ENCODE peak calls at places on chromosomes 11 and 22, in nine cellular contexts. T is fibroblast of pulmonary artery; Z is AG04450; P is glutamatergic neuron; M is mammary epithelial cell; V is fibroblast of mammary gland; E is CD8-positive, alpha-beta T cell; J is astrocyte; R is IMR-90. Y is an unnamed sample.

GRCh38 chr11:69841859-69842698 is 22.9 kb upstream of the FGF3 start:
- DNase-seq in T (peak), Z (no peak), P (no peak), M (no peak), V (peak), E (no peak), J (no peak), R (peak), Y (peak)

GRCh38 chr11:81907996-81908395 is 825.7 kb downstream of the FAM181B start:
- DNase-seq in T (no peak), Z (no peak), P (no peak), M (no peak), V (peak), E (no peak), J (peak), R (no peak), Y (no peak)

GRCh38 chr22:27337676-27338075 is 463.9 kb downstream of the MN1 start:
- DNase-seq in T (no peak), Z (no peak), P (no peak), M (no peak), V (no peak), E (no peak), J (no peak), R (no peak), Y (no peak)

GRCh38 chr22:41782316-41782715 is 18.2 kb upstream of the CCDC134 start:
- DNase-seq in T (no peak), Z (no peak), P (no peak), M (no peak), V (no peak), E (peak), J (no peak), R (no peak), Y (no peak)

GRCh38 chr11:121521145-121522042 is 68.6 kb upstream of the SORL1-AS1 start:
- DNase-seq in T (no peak), Z (no peak), P (no peak), M (peak), V (peak), E (no peak), J (no peak), R (peak), Y (peak)

GRCh38 chr22:32466496-32466895 is 2.2 kb upstream of the BPIFC start:
- DNase-seq in T (no peak), Z (no peak), P (no peak), M (no peak), V (peak), E (no peak), J (peak), R (peak), Y (no peak)

GRCh38 chr11:84290647-84291046 is 1004.5 kb upstream of the CCDC90B start:
- DNase-seq in T (peak), Z (peak), P (no peak), M (no peak), V (peak), E (no peak), J (peak), R (peak), Y (no peak)

GRCh38 chr11:3866206-3866605 is 10.7 kb downstream of the STIM1 start:
- DNase-seq in T (peak), Z (no peak), P (no peak), M (no peak), V (no peak), E (peak), J (no peak), R (no peak), Y (no peak)

GRCh38 chr11:16992846-16993245 is 21.4 kb downstream of the PLEKHA7 start:
- DNase-seq in T (no peak), Z (no peak), P (no peak), M (no peak), V (no peak), E (no peak), J (no peak), R (no peak), Y (no peak)

GRCh38 chr11:4607782-4608666 is at the start of gene TRIM68:
- DNase-seq in T (peak), Z (peak), P (peak), M (peak), V (peak), E (peak), J (peak), R (peak), Y (peak)

GRCh38 chr11:1195690-1196515 is 27.0 kb upstream of the MUC5B start:
- DNase-seq in T (no peak), Z (no peak), P (peak), M (no peak), V (no peak), E (no peak), J (no peak), R (no peak), Y (no peak)

GRCh38 chr11:130068546-130068985 is 1.1 kb upstream of the APLP2 start:
- DNase-seq in T (no peak), Z (no peak), P (no peak), M (no peak), V (no peak), E (no peak), J (no peak), R (no peak), Y (no peak)

GRCh38 chr11:35183526-35183925 is 44.6 kb downstream of the CD44 start:
- DNase-seq in T (no peak), Z (no peak), P (no peak), M (no peak), V (no peak), E (no peak), J (no peak), R (no peak), Y (no peak)

GRCh38 chr11:66951927-66952337 is 6.3 kb downstream of the PC start:
- DNase-seq in T (peak), Z (no peak), P (peak), M (no peak), V (peak), E (no peak), J (no peak), R (peak), Y (no peak)

GRCh38 chr11:83464181-83464580 is 178.0 kb upstream of the CCDC90B start:
- DNase-seq in T (no peak), Z (no peak), P (no peak), M (no peak), V (no peak), E (no peak), J (no peak), R (no peak), Y (no peak)

GRCh38 chr11:4071325-4071724 is 23.3 kb upstream of the RRM1 start:
- DNase-seq in T (no peak), Z (no peak), P (no peak), M (no peak), V (no peak), E (no peak), J (no peak), R (no peak), Y (no peak)

GRCh38 chr11:96091476-96091875 is 167.6 kb upstream of the MTMR2 start:
- DNase-seq in T (no peak), Z (no peak), P (no peak), M (no peak), V (no peak), E (peak), J (no peak), R (peak), Y (no peak)

GRCh38 chr22:25318081-25318823 is 98.8 kb downstream of the CRYBB2 start:
- DNase-seq in T (no peak), Z (no peak), P (no peak), M (no peak), V (no peak), E (no peak), J (no peak), R (no peak), Y (no peak)

GRCh38 chr11:1298695-1299492 is 10.5 kb downstream of the TOLLIP start:
- DNase-seq in T (peak), Z (no peak), P (peak), M (peak), V (peak), E (no peak), J (peak), R (peak), Y (no peak)

GRCh38 chr11:3368199-3368598 is 10.7 kb downstream of the ZNF195 start:
- DNase-seq in T (no peak), Z (no peak), P (no peak), M (no peak), V (no peak), E (no peak), J (no peak), R (no peak), Y (no peak)

GRCh38 chr11:78379039-78379670 is 38.5 kb downstream of the GAB2 start:
- DNase-seq in T (no peak), Z (no peak), P (no peak), M (no peak), V (peak), E (no peak), J (no peak), R (peak), Y (peak)

GRCh38 chr11:705646-706438 is at the start of gene EPS8L2:
- DNase-seq in T (no peak), Z (no peak), P (no peak), M (peak), V (no peak), E (no peak), J (no peak), R (no peak), Y (no peak)

GRCh38 chr11:19327280-19327679 is 86.5 kb upstream of the E2F8 start:
- DNase-seq in T (no peak), Z (no peak), P (no peak), M (no peak), V (no peak), E (no peak), J (no peak), R (no peak), Y (no peak)

GRCh38 chr11:19320764-19321163 is 80.0 kb upstream of the E2F8 start:
- DNase-seq in T (no peak), Z (no peak), P (no peak), M (no peak), V (peak), E (no peak), J (no peak), R (no peak), Y (no peak)

GRCh38 chr11:19321351-19321750 is 80.6 kb upstream of the E2F8 start:
- DNase-seq in T (no peak), Z (no peak), P (no peak), M (no peak), V (no peak), E (no peak), J (no peak), R (no peak), Y (no peak)

GRCh38 chr11:19326499-19326898 is 85.8 kb upstream of the E2F8 start:
- DNase-seq in T (peak), Z (no peak), P (no peak), M (no peak), V (peak), E (no peak), J (no peak), R (peak), Y (no peak)

DNA sequence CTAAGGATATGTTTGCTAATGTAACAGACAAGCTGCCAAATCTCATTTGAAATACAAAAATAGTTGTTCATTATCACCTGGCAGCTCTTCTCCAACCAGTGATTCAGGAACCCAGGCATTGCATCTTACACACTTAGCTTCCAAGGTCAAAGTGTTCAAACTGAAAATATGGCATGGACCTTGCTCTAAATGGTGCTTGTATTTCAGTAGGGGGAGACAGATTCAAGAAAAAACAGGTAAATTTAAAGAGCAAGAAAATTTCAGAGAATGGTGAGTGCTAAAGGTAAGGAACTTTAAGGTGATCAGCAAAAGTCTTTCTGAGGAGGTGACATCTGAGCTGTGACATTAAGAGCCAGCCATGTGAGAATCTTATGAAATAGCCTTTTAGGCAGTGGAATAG is 82.8 kb upstream of the E2F8 start:
- DNase-seq in T (peak), Z (no peak), P (no peak), M (no peak), V (peak), E (no peak), J (no peak), R (no peak), Y (no peak)
- TF ChIP-seq CTCF in T (peak), Z (peak), P (no peak), M (peak), V (peak), E (no peak), J (peak), R (peak), Y (no peak)

DNA sequence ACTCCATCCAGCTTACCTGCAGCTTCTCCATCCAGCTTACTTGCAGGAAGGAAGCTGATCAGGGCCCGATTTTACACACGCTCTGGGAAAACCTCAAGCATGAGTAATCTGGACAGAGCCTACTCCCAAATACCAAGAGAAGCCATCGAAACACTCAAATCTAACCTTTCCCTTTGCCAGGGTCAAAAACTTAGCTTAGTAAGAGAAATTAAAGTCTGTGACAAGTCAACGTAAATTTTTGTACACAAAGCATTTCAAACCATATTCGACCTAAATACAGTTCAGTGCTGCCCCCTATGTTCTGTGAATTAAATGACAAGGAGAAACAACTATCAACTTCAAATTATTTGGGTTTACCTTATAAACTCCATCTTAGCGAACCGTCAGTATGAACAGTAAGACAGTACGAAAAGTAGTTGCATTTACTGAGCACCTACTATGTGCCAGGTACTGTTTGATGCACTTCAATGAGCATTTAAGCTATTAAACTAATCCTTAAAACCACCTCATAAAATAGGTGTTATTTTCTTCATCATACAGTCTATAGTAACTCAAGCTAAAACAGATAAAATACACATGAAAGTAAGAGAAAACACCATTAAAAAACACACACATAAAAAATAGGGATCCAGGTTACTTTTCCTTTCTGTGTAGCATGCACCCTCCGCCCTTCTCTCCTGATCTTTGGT is 36.9 kb downstream of the ARFGAP3 start:
- DNase-seq in T (peak), Z (peak), P (no peak), M (peak), V (peak), E (no peak), J (peak), R (peak), Y (no peak)
- TF ChIP-seq CTCF in T (peak), Z (peak), P (peak), M (peak), V (no peak), E (no peak), J (peak), R (peak), Y (no peak)

GRCh38 chr11:122917311-122917710 is 34.8 kb downstream of the JHY start:
- DNase-seq in T (peak), Z (no peak), P (no peak), M (peak), V (peak), E (no peak), J (peak), R (peak), Y (no peak)

GRCh38 chr11:122920579-122920978 is 38.0 kb downstream of the JHY start:
- DNase-seq in T (no peak), Z (no peak), P (no peak), M (no peak), V (no peak), E (no peak), J (no peak), R (no peak), Y (no peak)

GRCh38 chr11:122922893-122923292 is 40.3 kb downstream of the JHY start:
- DNase-seq in T (no peak), Z (no peak), P (no peak), M (no peak), V (no peak), E (no peak), J (no peak), R (no peak), Y (no peak)

GRCh38 chr11:122923302-122923701 is 40.7 kb downstream of the JHY start:
- DNase-seq in T (no peak), Z (no peak), P (no peak), M (no peak), V (peak), E (no peak), J (no peak), R (no peak), Y (no peak)
- TF ChIP-seq CTCF in T (no peak), Z (no peak), P (no peak), M (no peak), V (no peak), E (no peak), J (no peak), R (no peak), Y (no peak)

DNA sequence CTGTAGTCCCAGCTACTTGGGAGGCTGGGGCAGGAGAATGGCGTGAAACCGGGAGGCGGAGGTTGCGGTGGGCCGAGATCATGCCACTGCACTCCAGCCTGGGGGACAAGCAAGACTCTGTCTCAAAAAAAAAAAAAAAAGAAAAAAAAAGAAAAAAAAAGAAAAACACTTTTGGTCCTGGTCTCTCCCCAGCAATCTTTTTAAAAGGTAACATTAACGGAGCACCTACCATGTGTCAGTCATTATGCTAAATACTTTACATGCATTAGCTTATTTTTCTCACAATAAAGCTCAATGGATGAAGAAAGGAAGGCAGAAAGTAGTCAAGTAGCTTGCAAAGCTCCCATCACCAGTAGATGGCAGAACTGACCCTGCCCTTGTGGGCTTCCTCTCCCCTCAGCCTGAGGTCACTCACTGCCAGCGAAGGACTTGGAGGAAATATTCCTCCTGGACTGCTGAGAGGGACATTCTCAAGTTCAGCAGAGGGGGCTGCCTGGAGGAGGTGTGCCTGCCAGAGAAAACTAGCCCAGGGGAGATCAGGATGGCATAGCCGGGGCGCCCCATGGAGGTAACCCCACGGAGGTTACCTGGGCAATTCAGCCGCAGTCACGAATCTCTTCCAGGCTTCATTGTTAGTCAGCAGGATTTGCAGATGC is 15.5 kb downstream of the APOL3 start:
- DNase-seq in T (peak), Z (peak), P (peak), M (peak), V (peak), E (peak), J (peak), R (peak), Y (peak)
- TF ChIP-seq CTCF in T (peak), Z (peak), P (peak), M (peak), V (peak), E (peak), J (peak), R (peak), Y (peak)

GRCh38 chr11:77094841-77095365 is 7.7 kb upstream of the OMP start:
- DNase-seq in T (no peak), Z (no peak), P (no peak), M (no peak), V (no peak), E (no peak), J (no peak), R (no peak), Y (no peak)
- TF ChIP-seq CTCF in T (no peak), Z (no peak), P (no peak), M (peak), V (no peak), E (no peak), J (no peak), R (no peak), Y (no peak)

GRCh38 chr11:68021167-68021787 is 9.2 kb upstream of the NDUFS8 start:
- DNase-seq in T (no peak), Z (no peak), P (no peak), M (no peak), V (no peak), E (no peak), J (no peak), R (no peak), Y (no peak)
- TF ChIP-seq CTCF in T (peak), Z (no peak), P (no peak), M (peak), V (peak), E (no peak), J (no peak), R (peak), Y (no peak)

DNA sequence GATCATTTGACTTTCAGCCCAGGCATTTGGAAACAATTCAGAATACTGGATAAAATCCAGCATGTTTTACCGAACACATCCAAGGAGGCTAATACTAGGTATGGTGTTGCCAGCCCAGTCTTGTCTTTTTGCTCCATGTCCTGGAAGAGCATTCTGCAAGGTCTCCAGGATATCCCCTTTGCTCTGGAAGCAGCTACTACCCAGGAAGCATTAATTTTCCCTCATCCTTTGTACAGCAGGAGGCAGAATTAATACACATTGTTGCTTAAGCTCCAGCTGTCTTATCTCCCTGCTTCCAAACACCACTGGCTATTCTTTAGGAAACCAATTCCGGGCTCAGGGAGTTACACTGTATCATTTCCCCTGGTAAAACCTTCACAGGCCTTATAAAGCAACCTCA is 1.6 kb upstream of the UBASH3B start:
- DNase-seq in T (peak), Z (no peak), P (no peak), M (no peak), V (peak), E (no peak), J (no peak), R (peak), Y (no peak)
- TF ChIP-seq CTCF in T (peak), Z (peak), P (no peak), M (no peak), V (peak), E (no peak), J (no peak), R (peak), Y (no peak)

DNA sequence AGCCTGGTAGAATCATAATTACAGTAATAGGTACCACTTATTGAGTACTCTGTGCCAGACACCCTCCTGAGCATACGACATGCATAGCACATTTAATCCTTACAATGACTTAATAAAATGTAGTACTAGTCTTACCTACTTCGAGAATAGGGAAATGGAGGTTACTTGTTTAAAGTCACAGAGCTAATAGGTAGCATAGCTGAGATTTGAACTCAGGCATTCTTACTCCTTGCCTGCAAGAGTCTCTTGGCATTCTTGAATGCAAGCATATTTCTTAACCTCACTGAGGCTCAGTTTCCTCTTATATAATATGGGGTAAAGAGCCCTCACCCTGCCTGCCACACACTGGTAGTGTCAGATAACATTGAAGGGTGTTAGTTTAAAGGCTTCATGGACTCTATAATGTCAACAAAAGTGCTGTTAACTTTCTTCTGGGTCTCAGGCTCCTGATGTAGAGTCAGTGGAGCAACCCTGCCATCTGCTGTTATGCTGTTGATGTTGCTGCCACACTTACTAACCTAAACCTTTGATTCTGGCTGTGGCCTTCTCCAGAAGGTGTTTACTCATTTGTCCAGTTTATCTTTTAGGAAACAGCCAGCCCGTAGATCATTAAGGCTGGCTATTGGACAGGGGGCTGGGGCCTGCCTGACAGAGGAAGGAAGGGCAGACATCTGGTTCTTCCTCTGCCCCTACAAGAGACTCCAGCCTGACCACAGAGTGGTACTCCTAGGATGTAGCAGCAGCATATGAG is 18.9 kb downstream of the LIMK2 start:
- DNase-seq in T (peak), Z (peak), P (no peak), M (peak), V (peak), E (peak), J (peak), R (peak), Y (peak)
- TF ChIP-seq CTCF in T (peak), Z (peak), P (no peak), M (peak), V (peak), E (peak), J (peak), R (peak), Y (peak)